ENCODE peak calls at places on chromosomes 4 and X, in nine cellular contexts. T is AG10803, O is lower leg skin, N is GM12865, Q is bronchial epithelial cell, W is HFFc6, P is progenitor cell of endocrine pancreas, B is transverse colon, H is mesothelial cell of epicardium. K is an unnamed sample.

GRCh38 chr4:16206848-16207247 is 19.4 kb downstream of the TAPT1 start:
- DNase-seq in P (no peak), W (no peak), T (peak), O (no peak), Q (no peak), H (no peak), N (no peak), B (no peak), K (no peak)

GRCh38 chrX:7132335-7133035 is 15.0 kb upstream of the STS start:
- DNase-seq in W (peak), H (peak), O (no peak), Q (peak), P (peak), N (peak), B (peak), T (peak), K (no peak)

GRCh38 chr4:156977435-156978160 is 6.0 kb upstream of the PDGFC start:
- DNase-seq in P (no peak), W (peak), N (no peak), B (no peak), O (no peak), Q (no peak), H (no peak), T (peak), K (no peak)

GRCh38 chr4:40897557-40898203 is 147.9 kb downstream of the NSUN7 start:
- DNase-seq in O (peak), N (peak), B (peak), Q (peak), T (peak), P (peak), H (peak), W (no peak), K (peak)

GRCh38 chr4:20015825-20016224 is 235.9 kb upstream of the SLIT2 start:
- DNase-seq in N (no peak), Q (peak), T (no peak), H (no peak), O (no peak), B (no peak), W (no peak), P (no peak), K (no peak)

GRCh38 chr4:16692493-16692892 is 206.0 kb downstream of the LDB2 start:
- DNase-seq in W (peak), P (no peak), H (no peak), Q (no peak), N (no peak), T (no peak), B (no peak), O (no peak), K (no peak)

GRCh38 chr4:29081230-29081955 is 1638.8 kb upstream of the PCDH7 start:
- DNase-seq in H (no peak), W (peak), O (no peak), P (no peak), Q (peak), T (no peak), N (no peak), B (no peak), K (no peak)

GRCh38 chr4:105483840-105484239 is 10.0 kb upstream of the PPA2 start:
- DNase-seq in N (no peak), B (no peak), P (no peak), W (no peak), T (no peak), O (no peak), H (no peak), Q (no peak), K (no peak)

GRCh38 chrX:12975999-12976558 is 1.2 kb downstream of the TMSB4X start:
- DNase-seq in H (no peak), B (no peak), T (peak), N (peak), P (no peak), W (no peak), O (no peak), Q (no peak), K (peak)

GRCh38 chr4:5691491-5692132 is 16.7 kb downstream of the EVC2 start:
- DNase-seq in Q (no peak), O (no peak), N (no peak), B (no peak), P (no peak), W (no peak), T (no peak), H (no peak), K (no peak)

GRCh38 chr4:109915385-109916002 is 2.8 kb downstream of the EGF start:
- DNase-seq in O (no peak), B (no peak), H (no peak), P (no peak), N (no peak), Q (peak), W (no peak), T (no peak), K (no peak)

GRCh38 chr4:88177981-88178632 is 19.7 kb upstream of the ABCG2 start:
- DNase-seq in P (no peak), N (peak), Q (peak), B (peak), W (peak), T (peak), H (no peak), O (no peak), K (peak)

GRCh38 chr4:77092832-77093800 is 17.3 kb upstream of the CCNI start:
- DNase-seq in N (no peak), T (peak), O (no peak), P (no peak), B (no peak), H (no peak), Q (peak), W (no peak), K (no peak)

GRCh38 chr4:19987746-19988145 is 264.0 kb upstream of the SLIT2 start:
- DNase-seq in N (no peak), W (peak), T (peak), O (no peak), H (no peak), Q (peak), B (no peak), P (no peak), K (no peak)

GRCh38 chr4:74311696-74312313 is 3.5 kb downstream of the EPGN start:
- DNase-seq in T (peak), Q (peak), P (no peak), N (peak), W (peak), B (no peak), H (no peak), O (no peak), K (no peak)

GRCh38 chr4:86706923-86707597 is 112.9 kb downstream of the PTPN13 start:
- DNase-seq in T (peak), P (no peak), W (no peak), N (no peak), H (no peak), B (no peak), Q (peak), O (no peak), K (no peak)

GRCh38 chrX:78168065-78168464 is 28.6 kb upstream of the TAF9B start:
- DNase-seq in P (no peak), B (no peak), T (no peak), W (no peak), O (no peak), H (no peak), N (no peak), Q (peak), K (no peak)

GRCh38 chrX:108167211-108167872 is 75.8 kb downstream of the ATG4A start:
- DNase-seq in Q (peak), N (no peak), O (no peak), T (peak), W (no peak), B (no peak), H (no peak), P (no peak), K (no peak)

GRCh38 chr4:55336138-55337034 is 9.7 kb upstream of the SRD5A3 start:
- DNase-seq in N (no peak), T (no peak), P (no peak), Q (no peak), B (no peak), O (no peak), W (no peak), H (no peak), K (no peak)

GRCh38 chrX:6778547-6779231 is 243.8 kb upstream of the VCX3A start:
- DNase-seq in Q (no peak), W (no peak), T (no peak), N (no peak), H (no peak), P (no peak), B (no peak), O (no peak), K (no peak)

GRCh38 chr4:170875868-170876267 is 786.1 kb upstream of the AADAT start:
- DNase-seq in T (no peak), W (no peak), B (no peak), H (no peak), Q (no peak), P (no peak), N (peak), O (no peak), K (no peak)

GRCh38 chr4:73343432-73343831 is 60.7 kb upstream of the ALB start:
- DNase-seq in B (no peak), O (no peak), N (no peak), P (no peak), T (no peak), Q (no peak), H (no peak), W (no peak), K (no peak)

GRCh38 chr4:156196722-156197121 is 243.1 kb upstream of the CTSO start:
- DNase-seq in T (no peak), O (no peak), N (peak), Q (no peak), B (no peak), H (no peak), P (no peak), W (no peak), K (no peak)

GRCh38 chr4:88033309-88033708 is 25.9 kb downstream of the PKD2 start:
- DNase-seq in B (peak), N (peak), T (peak), W (peak), Q (peak), H (no peak), P (peak), O (no peak), K (no peak)

GRCh38 chrX:68681443-68681941 is 34.0 kb downstream of the STARD8 start:
- DNase-seq in H (no peak), Q (no peak), W (peak), O (no peak), B (no peak), N (no peak), T (peak), P (no peak), K (no peak)

GRCh38 chr4:6095023-6095817 is 77.0 kb upstream of the C4orf50 start:
- DNase-seq in W (no peak), O (peak), Q (peak), P (no peak), H (no peak), T (peak), N (no peak), B (no peak), K (no peak)

GRCh38 chrX:120380699-120381098 is 18.8 kb downstream of the ATP1B4 start:
- DNase-seq in N (peak), H (no peak), W (no peak), O (no peak), T (peak), Q (peak), P (no peak), B (no peak), K (no peak)

GRCh38 chr4:13860126-13860525 is 232.6 kb upstream of the BOD1L1 start:
- DNase-seq in W (no peak), B (no peak), N (no peak), Q (no peak), H (no peak), P (no peak), O (no peak), T (peak), K (no peak)

GRCh38 chr4:53764761-53765490 is 173.6 kb upstream of the LNX1 start:
- DNase-seq in Q (no peak), O (no peak), N (no peak), H (no peak), P (no peak), T (peak), B (no peak), W (no peak), K (no peak)

GRCh38 chr4:153260553-153261306 is 56.5 kb downstream of the TRIM2 start:
- DNase-seq in P (no peak), N (no peak), W (peak), B (peak), T (peak), O (no peak), H (no peak), Q (no peak), K (no peak)

GRCh38 chr4:92488496-92488895 is 184.7 kb downstream of the GRID2 start:
- DNase-seq in W (no peak), O (no peak), H (no peak), Q (no peak), T (no peak), P (no peak), N (no peak), B (no peak), K (no peak)

GRCh38 chr4:65007841-65008439 is 598.7 kb upstream of the TECRL start:
- DNase-seq in O (no peak), H (no peak), N (peak), W (peak), T (peak), P (peak), Q (peak), B (no peak), K (no peak)

GRCh38 chr4:94256833-94257232 is 49.2 kb downstream of the SMARCAD1 start:
- DNase-seq in Q (no peak), T (no peak), H (no peak), N (no peak), P (no peak), O (no peak), W (peak), B (no peak), K (no peak)

GRCh38 chr4:22091351-22091731 is 142.8 kb upstream of the KCNIP4 start:
- DNase-seq in B (no peak), W (no peak), O (no peak), T (no peak), H (no peak), Q (no peak), P (no peak), N (no peak), K (no peak)

GRCh38 chrX:65463550-65463949 is 71.0 kb downstream of the LAS1L start:
- DNase-seq in N (no peak), H (no peak), O (no peak), T (peak), B (no peak), P (no peak), Q (no peak), W (peak), K (no peak)

GRCh38 chr4:183366436-183366835 is 44.2 kb upstream of the CLDN24 start:
- DNase-seq in T (no peak), H (no peak), W (no peak), B (no peak), N (no peak), Q (no peak), O (no peak), P (no peak), K (no peak)

GRCh38 chr4:183364025-183364424 is 41.8 kb upstream of the CLDN24 start:
- DNase-seq in W (no peak), H (no peak), B (no peak), T (no peak), P (no peak), N (no peak), O (no peak), Q (no peak), K (no peak)

GRCh38 chr4:183360161-183360919 is 38.1 kb upstream of the CLDN24 start:
- DNase-seq in O (no peak), N (no peak), W (peak), H (no peak), B (no peak), P (no peak), T (peak), Q (peak), K (no peak)

GRCh38 chr4:183362036-183362435 is 39.8 kb upstream of the CLDN24 start:
- DNase-seq in B (no peak), T (no peak), P (no peak), H (no peak), Q (no peak), N (no peak), O (no peak), W (no peak), K (no peak)

DNA sequence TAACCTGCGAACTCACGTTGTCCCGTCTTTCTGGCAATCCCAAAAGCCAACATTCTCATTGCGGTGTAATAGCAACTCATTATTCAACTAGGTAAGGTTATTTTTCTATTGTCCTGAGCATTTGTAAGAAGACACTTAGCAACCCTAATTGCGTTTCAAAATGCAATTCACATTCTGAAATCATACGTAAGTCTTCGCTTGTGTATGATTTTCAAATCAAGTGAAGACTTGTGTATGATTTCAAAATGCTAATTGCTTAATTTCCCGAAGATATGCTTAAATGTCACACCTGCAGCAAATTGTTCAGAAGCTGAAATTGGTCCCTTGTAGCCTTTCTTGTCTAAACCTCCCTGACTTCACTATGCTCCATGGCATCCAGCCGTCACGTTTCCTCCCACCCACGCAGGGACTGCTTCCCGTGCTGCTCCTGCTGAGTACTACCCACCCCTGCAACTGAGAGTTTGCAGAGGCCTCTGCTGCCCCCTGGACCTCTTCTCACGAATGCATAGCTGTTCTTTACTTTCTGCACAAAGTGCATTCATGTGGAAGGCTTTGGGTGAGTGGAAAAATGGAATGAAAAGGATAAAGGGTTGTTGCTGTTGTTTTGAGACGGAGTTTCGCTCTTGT is 40.8 kb upstream of the CLDN24 start:
- DNase-seq in O (no peak), T (peak), B (no peak), H (no peak), P (no peak), N (no peak), W (no peak), Q (peak), K (no peak)
- TF ChIP-seq CTCF in O (no peak), T (peak), B (no peak), H (no peak), P (peak), N (no peak), W (peak), Q (peak), K (no peak)

GRCh38 chr4:2418652-2419571 is at the start of gene CFAP99:
- DNase-seq in B (peak), H (peak), T (peak), P (peak), O (peak), W (peak), N (peak), Q (peak), K (peak)
- TF ChIP-seq CTCF in B (no peak), H (no peak), T (peak), P (no peak), O (no peak), W (peak), N (peak), Q (peak), K (no peak)

GRCh38 chr4:140756292-140757219 is at the start of gene TBC1D9:
- DNase-seq in P (peak), O (peak), Q (peak), B (peak), N (peak), H (peak), T (peak), W (peak), K (peak)
- TF ChIP-seq CTCF in P (peak), O (no peak), Q (peak), B (peak), N (no peak), H (no peak), T (no peak), W (peak), K (no peak)

GRCh38 chrX:104913348-104913747 is 307.1 kb downstream of the TEX13A start:
- DNase-seq in P (no peak), O (no peak), H (no peak), T (no peak), Q (peak), W (peak), N (no peak), B (no peak), K (no peak)
- TF ChIP-seq CTCF in P (peak), O (no peak), H (no peak), T (no peak), Q (peak), W (peak), N (peak), B (peak), K (no peak)

GRCh38 chrX:124406294-124407013 is 60.1 kb downstream of the SH2D1A start:
- DNase-seq in P (peak), B (peak), W (peak), N (peak), H (peak), T (peak), O (no peak), Q (peak), K (no peak)
- TF ChIP-seq CTCF in P (peak), B (peak), W (peak), N (peak), H (peak), T (peak), O (no peak), Q (peak), K (peak)

GRCh38 chr4:181564616-181565015 is 678.6 kb upstream of the TENM3 start:
- DNase-seq in B (no peak), P (no peak), W (no peak), T (no peak), H (no peak), N (no peak), Q (no peak), O (no peak), K (no peak)

GRCh38 chr4:181566490-181566889 is 676.7 kb upstream of the TENM3 start:
- DNase-seq in P (no peak), W (no peak), N (no peak), Q (no peak), B (no peak), O (no peak), H (no peak), T (peak), K (no peak)

GRCh38 chr4:181569553-181569952 is 673.6 kb upstream of the TENM3 start:
- DNase-seq in T (peak), H (no peak), N (peak), B (no peak), P (no peak), Q (peak), O (no peak), W (peak), K (no peak)
- TF ChIP-seq CTCF in T (peak), H (peak), N (peak), B (peak), P (peak), Q (no peak), O (no peak), W (peak), K (no peak)

DNA sequence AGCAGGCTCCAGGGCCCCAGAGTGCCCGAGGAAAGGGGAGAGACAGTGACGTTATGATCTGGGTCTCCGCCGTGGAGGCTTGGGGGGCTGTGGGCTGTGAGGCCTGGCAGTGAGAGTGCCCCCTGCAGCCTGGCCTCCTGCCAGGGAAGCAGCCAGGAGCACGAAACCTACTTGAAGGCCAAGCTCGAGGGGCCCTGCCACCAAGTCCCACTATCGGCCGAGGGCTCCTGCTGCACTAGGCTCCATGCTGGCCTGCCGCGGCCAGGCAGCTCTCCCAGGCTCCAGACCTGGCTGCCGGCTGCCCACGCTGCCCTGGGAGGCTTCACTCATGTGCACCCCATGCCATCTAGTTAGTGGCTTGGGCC is 18.7 kb downstream of the FLNA start:
- DNase-seq in N (no peak), H (no peak), T (no peak), W (no peak), Q (no peak), P (no peak), O (no peak), B (no peak), K (no peak)
- TF ChIP-seq CTCF in N (no peak), H (no peak), T (no peak), W (no peak), Q (no peak), P (no peak), O (no peak), B (no peak), K (no peak)

GRCh38 chrX:112910418-112910817 is 69.8 kb upstream of the AMOT start:
- DNase-seq in Q (no peak), N (no peak), P (no peak), W (no peak), B (no peak), O (no peak), T (no peak), H (no peak), K (no peak)
- TF ChIP-seq CTCF in Q (no peak), N (no peak), P (no peak), W (no peak), B (no peak), O (no peak), T (no peak), H (no peak), K (no peak)

DNA sequence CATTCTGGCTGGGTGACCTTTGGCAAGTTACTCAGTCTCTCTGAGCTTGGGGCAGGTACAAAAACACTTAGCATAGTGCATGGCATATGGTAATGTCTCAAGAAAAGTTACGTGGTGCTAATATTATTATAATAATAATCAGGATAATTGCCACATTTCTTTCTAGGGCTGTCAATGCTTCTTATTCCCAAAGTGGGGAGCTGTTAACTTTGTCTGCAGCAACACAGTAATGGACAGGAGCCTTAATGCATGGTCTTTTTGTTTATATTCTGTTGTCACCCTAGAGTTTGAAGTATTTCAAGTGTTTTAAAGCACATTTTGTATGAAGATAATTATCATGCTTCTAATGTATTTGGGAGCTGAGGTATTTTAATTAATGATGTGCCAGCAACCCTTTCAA is 121.8 kb downstream of the FHIP1A start:
- DNase-seq in B (no peak), H (no peak), P (no peak), W (no peak), T (no peak), N (no peak), O (no peak), Q (no peak), K (no peak)
- TF ChIP-seq CTCF in B (peak), H (no peak), P (no peak), W (peak), T (no peak), N (no peak), O (no peak), Q (peak), K (no peak)